ENCODE peak calls at places on chromosomes 2 and 18, in five cellular contexts. Z, I, O, X and J are unnamed samples.

GRCh38 chr2:140275427-140275826 is 1495.2 kb upstream of the NXPH2 start:
- DNase-seq in Z (no peak), I (no peak), O (no peak), X (no peak), J (no peak)

GRCh38 chr18:10374615-10375295 is 79.7 kb upstream of the APCDD1 start:
- DNase-seq in Z (no peak), I (no peak), O (no peak), X (no peak), J (no peak)

GRCh38 chr2:199057936-199058335 is 399.8 kb downstream of the SATB2 start:
- DNase-seq in Z (no peak), I (no peak), O (no peak), X (no peak), J (no peak)

GRCh38 chr18:23495723-23496440 is 7.4 kb upstream of the RMC1 start:
- DNase-seq in Z (no peak), I (no peak), O (no peak), X (no peak), J (no peak)

GRCh38 chr18:67133669-67134068 is 382.9 kb downstream of the DSEL start:
- DNase-seq in Z (no peak), I (no peak), O (no peak), X (no peak), J (no peak)

GRCh38 chr2:217407466-217407865 is 547.6 kb upstream of the TNP1 start:
- DNase-seq in Z (no peak), I (no peak), O (no peak), X (no peak), J (no peak)

GRCh38 chr2:219914577-219914976 is 287.1 kb downstream of the SLC4A3 start:
- DNase-seq in Z (no peak), I (no peak), O (no peak), X (no peak), J (no peak)

GRCh38 chr18:71077451-71077850 is 788.6 kb downstream of the SOCS6 start:
- DNase-seq in Z (no peak), I (no peak), O (no peak), X (no peak), J (no peak)

GRCh38 chr2:43312751-43313641 is 86.6 kb upstream of the ZFP36L2 start:
- DNase-seq in Z (no peak), I (no peak), O (peak; percentile 56), X (no peak), J (peak; percentile 26)

GRCh38 chr2:162768646-162769045 is 69.9 kb downstream of the KCNH7 start:
- DNase-seq in Z (no peak), I (no peak), O (no peak), X (no peak), J (no peak)